ENCODE peak calls at places on chromosomes 1 and 21, in seven cellular contexts. L is WTC11, G is BE2C, M is glutamatergic neuron, X is dorsolateral prefrontal cortex, E is progenitor cell of endocrine pancreas, Z is ovary. C is an unnamed sample.

GRCh38 chr1:19067187-19067911 is 110.9 kb upstream of the IFFO2 start:
- DNase-seq in L (no peak), X (peak), G (no peak), Z (no peak), E (peak), M (no peak), C (peak)

GRCh38 chr21:45056505-45056904 is 17.9 kb upstream of the ADARB1 start:
- DNase-seq in E (no peak), Z (no peak), G (no peak), L (no peak), X (no peak), M (no peak), C (no peak)

GRCh38 chr21:29185633-29186032 is 55.2 kb downstream of the MAP3K7CL start:
- DNase-seq in L (no peak), M (no peak), Z (no peak), E (no peak), X (no peak), G (no peak), C (no peak)

GRCh38 chr1:65207317-65207716 is 59.3 kb downstream of the AK4 start:
- DNase-seq in G (no peak), M (no peak), Z (no peak), E (no peak), L (no peak), X (no peak), C (no peak)

GRCh38 chr21:27631471-27631870 is 664.6 kb upstream of the ADAMTS5 start:
- DNase-seq in G (no peak), E (no peak), M (no peak), Z (no peak), X (no peak), L (no peak), C (no peak)

GRCh38 chr1:169346036-169346589 is 21.5 kb downstream of the NME7 start:
- DNase-seq in E (no peak), M (no peak), X (no peak), G (no peak), Z (no peak), L (no peak), C (no peak)

GRCh38 chr1:205262706-205263105 is 35.0 kb downstream of the TMCC2 start:
- DNase-seq in M (no peak), G (no peak), X (no peak), E (no peak), Z (no peak), L (no peak), C (no peak)

GRCh38 chr21:29334717-29335428 is 36.2 kb downstream of the BACH1 start:
- DNase-seq in L (no peak), E (no peak), G (no peak), X (no peak), M (no peak), Z (no peak), C (no peak)

GRCh38 chr1:208252126-208252853 is 8.1 kb upstream of the PLXNA2 start:
- DNase-seq in M (no peak), L (peak), E (peak), G (peak), Z (peak), X (no peak), C (no peak)

GRCh38 chr1:221217029-221217428 is 337.8 kb downstream of the HLX start:
- DNase-seq in L (no peak), Z (no peak), X (no peak), E (no peak), G (no peak), M (peak), C (no peak)

GRCh38 chr1:199550384-199551067 is 477.0 kb upstream of the NR5A2 start:
- DNase-seq in M (no peak), G (no peak), X (no peak), Z (no peak), L (no peak), E (no peak), C (no peak)

GRCh38 chr1:199549424-199549823 is 478.1 kb upstream of the NR5A2 start:
- DNase-seq in X (no peak), G (no peak), E (no peak), M (no peak), L (no peak), Z (no peak), C (no peak)

GRCh38 chr1:199546323-199546722 is 481.2 kb upstream of the NR5A2 start:
- DNase-seq in X (no peak), L (no peak), G (no peak), Z (no peak), M (no peak), E (no peak), C (no peak)

GRCh38 chr1:199545780-199546179 is 481.7 kb upstream of the NR5A2 start:
- DNase-seq in Z (no peak), X (no peak), E (no peak), M (no peak), G (peak), L (peak), C (no peak)
- TF ChIP-seq CTCF in Z (no peak), X (no peak), E (peak), M (no peak), G (peak), L (no peak), C (no peak)

GRCh38 chr1:184112176-184112948 is 60.8 kb downstream of the TSEN15 start:
- DNase-seq in Z (no peak), L (no peak), E (no peak), X (no peak), G (no peak), M (no peak), C (no peak)
- TF ChIP-seq CTCF in Z (no peak), L (no peak), E (no peak), X (no peak), G (no peak), M (no peak), C (no peak)

GRCh38 chr1:41473738-41474362 is 10.6 kb downstream of the EDN2 start:
- DNase-seq in M (no peak), L (no peak), X (no peak), Z (no peak), E (no peak), G (no peak), C (no peak)

GRCh38 chr1:41475346-41475745 is 9.1 kb downstream of the EDN2 start:
- DNase-seq in L (no peak), X (no peak), M (no peak), G (no peak), Z (no peak), E (no peak), C (no peak)

GRCh38 chr1:41474490-41475271 is 9.8 kb downstream of the EDN2 start:
- DNase-seq in Z (peak), G (peak), X (no peak), M (peak), L (no peak), E (no peak), C (no peak)

GRCh38 chr1:41476807-41477361 is 7.6 kb downstream of the EDN2 start:
- DNase-seq in E (no peak), M (no peak), G (no peak), L (no peak), X (no peak), Z (no peak), C (no peak)

DNA sequence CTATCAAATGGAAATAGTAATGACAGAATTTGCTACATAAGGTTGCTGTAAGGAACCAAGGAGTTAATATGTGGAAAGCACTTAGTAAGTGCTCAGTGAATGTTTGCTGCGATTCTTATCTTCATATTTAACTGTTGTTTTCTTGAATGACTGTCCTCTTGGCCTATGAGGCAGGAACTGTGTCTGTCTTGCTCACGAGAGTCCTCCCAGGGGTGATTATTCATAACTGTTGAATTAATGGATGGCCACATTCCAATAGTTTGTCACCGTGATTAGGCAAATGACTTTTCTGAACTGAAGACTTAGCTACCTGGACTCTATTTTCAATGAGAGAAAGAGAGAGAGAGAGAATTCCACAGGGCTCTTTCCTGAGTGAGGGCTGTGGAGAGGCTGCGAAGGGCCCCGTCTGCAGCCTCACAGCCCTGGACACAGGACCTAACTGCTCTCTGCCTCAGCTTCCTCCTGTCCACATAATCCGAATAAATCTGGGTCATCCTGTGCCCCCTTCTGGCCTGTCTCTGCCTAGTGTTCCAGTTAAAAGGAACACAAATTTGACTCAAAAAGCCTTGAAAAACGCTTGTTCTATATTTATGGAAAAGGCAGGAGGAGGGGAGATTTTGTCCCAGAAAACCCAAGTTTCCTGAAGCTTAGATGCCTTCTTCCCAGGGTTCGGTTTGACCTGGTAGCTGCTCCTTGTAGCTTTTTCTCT is 8.5 kb downstream of the EDN2 start:
- DNase-seq in L (no peak), M (no peak), Z (no peak), X (no peak), E (no peak), G (no peak), C (no peak)
- TF ChIP-seq CTCF in L (no peak), M (no peak), Z (no peak), X (no peak), E (no peak), G (no peak), C (peak)

GRCh38 chr1:8174807-8175206 is 143.1 kb upstream of the SLC45A1 start:
- DNase-seq in Z (no peak), X (no peak), L (no peak), G (no peak), E (no peak), M (no peak), C (no peak)
- TF ChIP-seq CTCF in Z (no peak), X (no peak), L (no peak), G (no peak), E (no peak), M (no peak), C (no peak)

DNA sequence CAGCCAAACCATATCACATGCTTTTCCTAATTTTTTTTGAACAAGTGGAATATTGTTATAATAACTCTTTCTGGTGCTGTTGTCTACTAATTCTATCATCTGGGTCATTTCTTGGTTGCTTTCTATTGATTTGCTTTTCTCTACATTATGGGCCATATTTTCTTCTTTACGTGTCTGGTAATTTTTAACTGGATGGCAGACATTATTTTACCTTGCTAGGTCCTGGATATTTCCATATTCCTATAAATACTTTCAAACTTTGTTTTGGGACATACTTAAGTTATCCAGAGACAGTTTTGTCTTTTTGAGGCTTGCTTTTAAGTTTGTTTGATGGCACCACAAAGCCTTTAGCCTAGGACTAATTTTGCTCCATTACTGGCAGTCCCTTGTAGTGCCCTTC is 11.3 kb downstream of the HS2ST1 start:
- DNase-seq in Z (no peak), L (no peak), G (no peak), M (no peak), E (no peak), X (no peak), C (no peak)
- TF ChIP-seq CTCF in Z (no peak), L (no peak), G (no peak), M (no peak), E (no peak), X (no peak), C (no peak)

GRCh38 chr1:24935196-24935526 is 5.1 kb upstream of the RUNX3 start:
- DNase-seq in X (no peak), G (no peak), L (no peak), M (no peak), E (no peak), Z (no peak), C (no peak)
- TF ChIP-seq CTCF in X (no peak), G (no peak), L (no peak), M (no peak), E (no peak), Z (no peak), C (no peak)

GRCh38 chr1:222749927-222750326 is 12.9 kb downstream of the FAM177B start:
- DNase-seq in G (no peak), X (no peak), Z (no peak), M (no peak), L (no peak), E (no peak), C (no peak)
- TF ChIP-seq CTCF in G (no peak), X (peak), Z (no peak), M (no peak), L (no peak), E (no peak), C (no peak)

DNA sequence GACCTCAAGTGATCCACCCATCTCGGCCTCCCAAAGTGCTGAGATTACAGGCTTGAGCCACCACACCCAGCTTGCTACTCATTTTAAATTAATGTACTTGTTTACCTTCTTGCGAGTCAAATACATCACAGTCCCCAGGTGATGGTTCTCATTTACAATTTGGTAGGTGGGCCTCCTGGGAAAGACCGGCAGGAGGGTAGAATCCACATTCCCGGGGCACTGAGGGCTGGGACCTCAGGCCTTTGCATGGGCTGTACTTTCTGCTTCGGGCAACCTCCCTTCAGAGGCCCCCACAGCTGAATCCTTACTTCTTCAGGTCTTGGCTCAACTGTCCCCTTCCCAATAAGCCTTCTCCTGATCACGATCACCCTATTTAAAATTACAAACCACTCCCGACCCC is 165.5 kb downstream of the KAZN start:
- DNase-seq in Z (no peak), L (no peak), G (no peak), E (no peak), X (no peak), M (no peak), C (no peak)
- TF ChIP-seq CTCF in Z (no peak), L (no peak), G (no peak), E (no peak), X (no peak), M (no peak), C (no peak)

GRCh38 chr21:36415375-36415774 is 30.2 kb downstream of the CHAF1B start:
- DNase-seq in E (no peak), X (no peak), M (no peak), G (no peak), L (no peak), Z (no peak), C (no peak)

GRCh38 chr21:36411301-36411700 is 26.1 kb downstream of the CHAF1B start:
- DNase-seq in X (no peak), G (no peak), L (no peak), E (no peak), M (no peak), Z (no peak), C (no peak)

GRCh38 chr21:36408568-36408967 is 23.4 kb downstream of the CHAF1B start:
- DNase-seq in L (no peak), M (no peak), X (no peak), E (no peak), Z (no peak), G (no peak), C (no peak)

DNA sequence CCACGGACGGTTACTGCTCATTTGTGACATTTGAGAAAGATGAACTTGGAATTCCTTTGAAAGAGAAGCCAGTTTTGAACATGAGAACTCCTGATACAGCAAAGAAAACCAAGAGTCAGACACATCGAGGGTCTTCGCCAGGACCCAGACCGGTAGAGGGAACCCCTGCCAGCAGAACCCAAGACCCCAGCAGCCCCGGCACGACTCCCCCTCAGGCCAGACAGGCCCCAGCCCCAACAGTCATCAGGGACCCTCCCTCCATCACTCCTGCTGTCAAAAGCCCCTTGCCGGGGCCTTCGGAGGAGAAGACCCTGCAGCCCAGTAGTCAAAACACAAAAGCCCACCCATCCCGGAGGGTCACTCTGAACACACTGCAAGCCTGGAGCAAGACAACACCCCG is 27.7 kb downstream of the CHAF1B start:
- DNase-seq in E (no peak), X (no peak), G (no peak), L (no peak), M (no peak), Z (no peak), C (no peak)
- TF ChIP-seq CTCF in E (no peak), X (no peak), G (no peak), L (no peak), M (no peak), Z (no peak), C (no peak)

GRCh38 chr1:98940069-98940468 is 64.6 kb downstream of the PLPPR5 start:
- DNase-seq in M (no peak), G (no peak), E (no peak), Z (no peak), L (no peak), X (no peak), C (no peak)
- TF ChIP-seq CTCF in M (no peak), G (peak), E (no peak), Z (no peak), L (no peak), X (no peak), C (no peak)

C was measured in neural crest cell.